ENCODE peak calls at places on chromosomes 11 and 22, in nine cellular contexts. One of them, this sample, is unnamed.

GRCh38 chr11:108486828-108487227 is 11.4 kb downstream of the POGLUT3 start:
- DNase-seq in foreskin keratinocyte: no peak
- DNase-seq in epithelial cell of esophagus: no peak
- DNase-seq in AG10803: no peak
- DNase-seq in fibroblast of mammary gland: no peak
- DNase-seq in ovary: no peak
- DNase-seq in keratinocyte: no peak
- DNase-seq in GM23338: no peak
- DNase-seq in thoracic aorta: no peak
- DNase-seq in this sample: no peak

GRCh38 chr11:10678106-10678505 is 15.4 kb downstream of the IRAG1 start:
- DNase-seq in epithelial cell of esophagus: no peak
- DNase-seq in thoracic aorta: no peak
- DNase-seq in keratinocyte: no peak
- DNase-seq in ovary: no peak
- DNase-seq in foreskin keratinocyte: no peak
- DNase-seq in GM23338: no peak
- DNase-seq in fibroblast of mammary gland: no peak
- DNase-seq in AG10803: no peak
- DNase-seq in this sample: no peak

GRCh38 chr11:76443254-76443935 is 1.4 kb upstream of the EMSY start:
- DNase-seq in thoracic aorta: no peak
- DNase-seq in AG10803: no peak
- DNase-seq in ovary: no peak
- DNase-seq in foreskin keratinocyte: no peak
- DNase-seq in fibroblast of mammary gland: peak; percentile 37
- DNase-seq in keratinocyte: no peak
- DNase-seq in epithelial cell of esophagus: peak; percentile 32
- DNase-seq in GM23338: no peak
- DNase-seq in this sample: peak; percentile 8

GRCh38 chr22:36816635-36817428 is at the start of gene PVALB:
- DNase-seq in ovary: peak; percentile 61
- DNase-seq in keratinocyte: no peak
- DNase-seq in epithelial cell of esophagus: peak; percentile 40
- DNase-seq in AG10803: no peak
- DNase-seq in thoracic aorta: no peak
- DNase-seq in fibroblast of mammary gland: peak; percentile 19
- DNase-seq in GM23338: peak; percentile 62
- DNase-seq in foreskin keratinocyte: no peak
- DNase-seq in this sample: peak; percentile 66

GRCh38 chr11:3109921-3110706 is 52.9 kb upstream of the CARS1 start:
- DNase-seq in epithelial cell of esophagus: peak; percentile 45
- DNase-seq in AG10803: peak; percentile 27
- DNase-seq in ovary: peak; percentile 42
- DNase-seq in keratinocyte: no peak
- DNase-seq in thoracic aorta: peak; percentile 1
- DNase-seq in GM23338: peak; percentile 89
- DNase-seq in foreskin keratinocyte: no peak
- DNase-seq in fibroblast of mammary gland: peak; percentile 46
- DNase-seq in this sample: peak; percentile 39

GRCh38 chr11:117724104-117724503 is 72.9 kb downstream of the DSCAML1 start:
- DNase-seq in thoracic aorta: no peak
- DNase-seq in GM23338: no peak
- DNase-seq in keratinocyte: no peak
- DNase-seq in foreskin keratinocyte: no peak
- DNase-seq in AG10803: no peak
- DNase-seq in ovary: no peak
- DNase-seq in fibroblast of mammary gland: no peak
- DNase-seq in epithelial cell of esophagus: no peak
- DNase-seq in this sample: no peak

GRCh38 chr11:86395061-86395551 is 20.4 kb downstream of the CCDC81 start:
- DNase-seq in thoracic aorta: no peak
- DNase-seq in AG10803: peak; percentile 18
- DNase-seq in ovary: peak; percentile 38
- DNase-seq in fibroblast of mammary gland: peak; percentile 11
- DNase-seq in epithelial cell of esophagus: peak; percentile 18
- DNase-seq in foreskin keratinocyte: no peak
- DNase-seq in GM23338: peak; percentile 46
- DNase-seq in keratinocyte: no peak
- DNase-seq in this sample: no peak

GRCh38 chr22:35477911-35478582 is 62.6 kb upstream of the RASD2 start:
- DNase-seq in ovary: peak; percentile 68
- DNase-seq in thoracic aorta: no peak
- DNase-seq in fibroblast of mammary gland: peak; percentile 90
- DNase-seq in foreskin keratinocyte: peak; percentile 63
- DNase-seq in keratinocyte: no peak
- DNase-seq in AG10803: peak; percentile 83
- DNase-seq in epithelial cell of esophagus: peak; percentile 51
- DNase-seq in GM23338: no peak
- DNase-seq in this sample: peak; percentile 67

GRCh38 chr11:17351510-17352176 is at the start of gene NCR3LG1:
- DNase-seq in keratinocyte: no peak
- DNase-seq in epithelial cell of esophagus: peak; percentile 68
- DNase-seq in thoracic aorta: peak; percentile 11
- DNase-seq in fibroblast of mammary gland: peak; percentile 73
- DNase-seq in foreskin keratinocyte: no peak
- DNase-seq in ovary: peak; percentile 79
- DNase-seq in GM23338: peak; percentile 77
- DNase-seq in AG10803: peak; percentile 49
- DNase-seq in this sample: peak; percentile 51

GRCh38 chr11:3123316-3123715 is 41.8 kb downstream of the OSBPL5 start:
- DNase-seq in AG10803: peak; percentile 45
- DNase-seq in foreskin keratinocyte: peak; percentile 100
- DNase-seq in fibroblast of mammary gland: peak; percentile 66
- DNase-seq in ovary: peak; percentile 85
- DNase-seq in keratinocyte: no peak
- DNase-seq in GM23338: no peak
- DNase-seq in thoracic aorta: peak; percentile 42
- DNase-seq in epithelial cell of esophagus: peak; percentile 56
- DNase-seq in this sample: no peak

GRCh38 chr11:67211656-67212436 is 54.4 kb upstream of the GRK2 start:
- DNase-seq in thoracic aorta: no peak
- DNase-seq in foreskin keratinocyte: no peak
- DNase-seq in epithelial cell of esophagus: no peak
- DNase-seq in GM23338: no peak
- DNase-seq in ovary: no peak
- DNase-seq in AG10803: no peak
- DNase-seq in keratinocyte: no peak
- DNase-seq in fibroblast of mammary gland: no peak
- DNase-seq in this sample: no peak

GRCh38 chr11:64314805-64315561 is 2.4 kb downstream of the TRMT112 start:
- DNase-seq in ovary: peak; percentile 38
- DNase-seq in fibroblast of mammary gland: no peak
- DNase-seq in keratinocyte: no peak
- DNase-seq in AG10803: no peak
- DNase-seq in GM23338: no peak
- DNase-seq in thoracic aorta: no peak
- DNase-seq in foreskin keratinocyte: no peak
- DNase-seq in epithelial cell of esophagus: no peak
- DNase-seq in this sample: no peak

GRCh38 chr11:57778318-57779037 is 16.9 kb downstream of the CTNND1 start:
- DNase-seq in AG10803: peak; percentile 99
- DNase-seq in keratinocyte: peak; percentile 63
- DNase-seq in epithelial cell of esophagus: peak; percentile 89
- DNase-seq in GM23338: peak; percentile 96
- DNase-seq in thoracic aorta: peak; percentile 64
- DNase-seq in ovary: peak; percentile 96
- DNase-seq in fibroblast of mammary gland: peak; percentile 94
- DNase-seq in foreskin keratinocyte: peak; percentile 87
- DNase-seq in this sample: peak; percentile 64

GRCh38 chr11:76803811-76804600 is 20.9 kb downstream of the TSKU start:
- DNase-seq in epithelial cell of esophagus: no peak
- DNase-seq in AG10803: peak; percentile 58
- DNase-seq in fibroblast of mammary gland: peak; percentile 80
- DNase-seq in foreskin keratinocyte: no peak
- DNase-seq in ovary: no peak
- DNase-seq in keratinocyte: no peak
- DNase-seq in GM23338: no peak
- DNase-seq in thoracic aorta: no peak
- DNase-seq in this sample: no peak

GRCh38 chr11:68275721-68276488 is 4.1 kb upstream of the C11orf24 start:
- DNase-seq in GM23338: no peak
- DNase-seq in keratinocyte: peak; percentile 88
- DNase-seq in AG10803: no peak
- DNase-seq in epithelial cell of esophagus: peak; percentile 53
- DNase-seq in thoracic aorta: no peak
- DNase-seq in foreskin keratinocyte: peak; percentile 84
- DNase-seq in ovary: no peak
- DNase-seq in fibroblast of mammary gland: no peak
- DNase-seq in this sample: no peak

GRCh38 chr11:762421-763072 is 14.7 kb downstream of the GATD1 start:
- DNase-seq in GM23338: peak; percentile 59
- DNase-seq in epithelial cell of esophagus: peak; percentile 84
- DNase-seq in fibroblast of mammary gland: peak; percentile 91
- DNase-seq in thoracic aorta: no peak
- DNase-seq in foreskin keratinocyte: peak; percentile 74
- DNase-seq in ovary: no peak
- DNase-seq in AG10803: peak; percentile 89
- DNase-seq in keratinocyte: peak; percentile 57
- DNase-seq in this sample: no peak

GRCh38 chr11:105078283-105078682 is 33.1 kb upstream of the CARD16 start:
- DNase-seq in epithelial cell of esophagus: peak; percentile 30
- DNase-seq in keratinocyte: no peak
- DNase-seq in ovary: no peak
- DNase-seq in AG10803: no peak
- DNase-seq in foreskin keratinocyte: no peak
- DNase-seq in fibroblast of mammary gland: no peak
- DNase-seq in GM23338: no peak
- DNase-seq in thoracic aorta: no peak
- DNase-seq in this sample: no peak

GRCh38 chr11:4808476-4808875 is 4.3 kb upstream of the OR52R1 start:
- DNase-seq in foreskin keratinocyte: peak; percentile 12
- DNase-seq in epithelial cell of esophagus: peak; percentile 13
- DNase-seq in thoracic aorta: no peak
- DNase-seq in ovary: no peak
- DNase-seq in AG10803: no peak
- DNase-seq in keratinocyte: no peak
- DNase-seq in GM23338: no peak
- DNase-seq in fibroblast of mammary gland: no peak
- DNase-seq in this sample: no peak

GRCh38 chr11:118895093-118896039 is 11.7 kb downstream of the CXCR5 start:
- DNase-seq in fibroblast of mammary gland: no peak
- DNase-seq in GM23338: peak; percentile 37
- DNase-seq in ovary: no peak
- DNase-seq in keratinocyte: no peak
- DNase-seq in foreskin keratinocyte: no peak
- DNase-seq in epithelial cell of esophagus: no peak
- DNase-seq in thoracic aorta: no peak
- DNase-seq in AG10803: no peak
- DNase-seq in this sample: no peak

GRCh38 chr22:31098633-31099110 is 8.7 kb downstream of the SELENOM start:
- DNase-seq in GM23338: peak; percentile 94
- DNase-seq in ovary: peak; percentile 61
- DNase-seq in AG10803: no peak
- DNase-seq in fibroblast of mammary gland: peak; percentile 41
- DNase-seq in foreskin keratinocyte: no peak
- DNase-seq in epithelial cell of esophagus: no peak
- DNase-seq in keratinocyte: no peak
- DNase-seq in thoracic aorta: no peak
- DNase-seq in this sample: peak; percentile 72
- TF ChIP-seq CTCF in GM23338: peak; percentile 23
- TF ChIP-seq CTCF in ovary: no peak
- TF ChIP-seq CTCF in AG10803: no peak
- TF ChIP-seq CTCF in fibroblast of mammary gland: no peak
- TF ChIP-seq CTCF in foreskin keratinocyte: no peak
- TF ChIP-seq CTCF in epithelial cell of esophagus: no peak
- TF ChIP-seq CTCF in keratinocyte: no peak
- TF ChIP-seq CTCF in thoracic aorta: no peak
- TF ChIP-seq CTCF in this sample: no peak

GRCh38 chr22:41367680-41368542 is 13.8 kb upstream of the TEF start:
- DNase-seq in foreskin keratinocyte: no peak
- DNase-seq in thoracic aorta: no peak
- DNase-seq in AG10803: peak; percentile 72
- DNase-seq in epithelial cell of esophagus: peak; percentile 28
- DNase-seq in keratinocyte: no peak
- DNase-seq in ovary: peak; percentile 74
- DNase-seq in GM23338: peak; percentile 45
- DNase-seq in fibroblast of mammary gland: peak; percentile 12
- DNase-seq in this sample: no peak

GRCh38 chr22:41369837-41370236 is 11.9 kb upstream of the TEF start:
- DNase-seq in keratinocyte: no peak
- DNase-seq in foreskin keratinocyte: no peak
- DNase-seq in GM23338: no peak
- DNase-seq in epithelial cell of esophagus: no peak
- DNase-seq in thoracic aorta: no peak
- DNase-seq in fibroblast of mammary gland: no peak
- DNase-seq in ovary: no peak
- DNase-seq in AG10803: no peak
- DNase-seq in this sample: no peak

GRCh38 chr22:41368543-41368817 is 13.3 kb upstream of the TEF start:
- DNase-seq in keratinocyte: no peak
- DNase-seq in thoracic aorta: no peak
- DNase-seq in foreskin keratinocyte: no peak
- DNase-seq in epithelial cell of esophagus: no peak
- DNase-seq in GM23338: no peak
- DNase-seq in fibroblast of mammary gland: no peak
- DNase-seq in AG10803: no peak
- DNase-seq in ovary: no peak
- DNase-seq in this sample: no peak

GRCh38 chr22:41367039-41367679 is 14.6 kb upstream of the TEF start:
- DNase-seq in foreskin keratinocyte: peak; percentile 78
- DNase-seq in ovary: peak; percentile 99
- DNase-seq in thoracic aorta: peak; percentile 81
- DNase-seq in GM23338: peak; percentile 58
- DNase-seq in AG10803: peak; percentile 91
- DNase-seq in fibroblast of mammary gland: peak; percentile 95
- DNase-seq in keratinocyte: peak; percentile 88
- DNase-seq in epithelial cell of esophagus: peak; percentile 95
- DNase-seq in this sample: peak; percentile 42

GRCh38 chr22:41369089-41369745 is 12.5 kb upstream of the TEF start:
- DNase-seq in GM23338: no peak
- DNase-seq in keratinocyte: no peak
- DNase-seq in ovary: no peak
- DNase-seq in epithelial cell of esophagus: no peak
- DNase-seq in AG10803: no peak
- DNase-seq in thoracic aorta: no peak
- DNase-seq in foreskin keratinocyte: no peak
- DNase-seq in fibroblast of mammary gland: no peak
- DNase-seq in this sample: no peak
- TF ChIP-seq CTCF in GM23338: peak; percentile 10
- TF ChIP-seq CTCF in keratinocyte: no peak
- TF ChIP-seq CTCF in ovary: no peak
- TF ChIP-seq CTCF in epithelial cell of esophagus: no peak
- TF ChIP-seq CTCF in AG10803: no peak
- TF ChIP-seq CTCF in thoracic aorta: no peak
- TF ChIP-seq CTCF in foreskin keratinocyte: no peak
- TF ChIP-seq CTCF in fibroblast of mammary gland: no peak
- TF ChIP-seq CTCF in this sample: no peak

GRCh38 chr22:50399751-50400331 is 56.7 kb downstream of the PPP6R2 start:
- DNase-seq in keratinocyte: no peak
- DNase-seq in epithelial cell of esophagus: no peak
- DNase-seq in AG10803: peak; percentile 24
- DNase-seq in fibroblast of mammary gland: peak; percentile 31
- DNase-seq in GM23338: peak; percentile 70
- DNase-seq in foreskin keratinocyte: no peak
- DNase-seq in ovary: no peak
- DNase-seq in thoracic aorta: no peak
- DNase-seq in this sample: peak; percentile 53
- TF ChIP-seq CTCF in keratinocyte: peak; percentile 26
- TF ChIP-seq CTCF in epithelial cell of esophagus: peak; percentile 27
- TF ChIP-seq CTCF in AG10803: peak; percentile 48
- TF ChIP-seq CTCF in fibroblast of mammary gland: peak; percentile 44
- TF ChIP-seq CTCF in GM23338: peak; percentile 88
- TF ChIP-seq CTCF in foreskin keratinocyte: peak; percentile 53
- TF ChIP-seq CTCF in ovary: no peak
- TF ChIP-seq CTCF in thoracic aorta: no peak
- TF ChIP-seq CTCF in this sample: peak; percentile 38

GRCh38 chr11:102749101-102749725 is 24.5 kb upstream of the MMP8 start:
- DNase-seq in ovary: no peak
- DNase-seq in epithelial cell of esophagus: peak; percentile 82
- DNase-seq in GM23338: no peak
- DNase-seq in thoracic aorta: no peak
- DNase-seq in fibroblast of mammary gland: no peak
- DNase-seq in keratinocyte: no peak
- DNase-seq in AG10803: no peak
- DNase-seq in foreskin keratinocyte: peak; percentile 81
- DNase-seq in this sample: no peak
- TF ChIP-seq CTCF in ovary: no peak
- TF ChIP-seq CTCF in epithelial cell of esophagus: no peak
- TF ChIP-seq CTCF in GM23338: peak; percentile 50
- TF ChIP-seq CTCF in thoracic aorta: no peak
- TF ChIP-seq CTCF in fibroblast of mammary gland: no peak
- TF ChIP-seq CTCF in keratinocyte: no peak
- TF ChIP-seq CTCF in AG10803: no peak
- TF ChIP-seq CTCF in foreskin keratinocyte: peak; percentile 72
- TF ChIP-seq CTCF in this sample: no peak